ENCODE peak calls at places on chromosome X, in four cellular contexts. M is fibroblast of villous mesenchyme, V is cardiac muscle cell, N is brain microvascular endothelial cell. E is an unnamed sample.

GRCh38 chrX:13697440-13697839 is 8.5 kb downstream of the RAB9A start:
- DNase-seq in M (no peak), V (no peak), N (no peak), E (no peak)

GRCh38 chrX:154890990-154891639 is 5.0 kb downstream of the F8A1 start:
- DNase-seq in M (peak; percentile 7), V (no peak), N (no peak), E (no peak)

GRCh38 chrX:15761564-15762191 is 23.6 kb downstream of the CA5B start:
- DNase-seq in M (peak; percentile 42), V (peak; percentile 38), N (peak; percentile 38), E (peak; percentile 62)

GRCh38 chrX:78024349-78025108 is 55.1 kb upstream of the PGAM4 start:
- DNase-seq in M (peak; percentile 2), V (peak; percentile 19), N (no peak), E (peak; percentile 30)

GRCh38 chrX:96379951-96380350 is 304.7 kb upstream of the DIAPH2 start:
- DNase-seq in M (peak; percentile 13), V (no peak), N (no peak), E (no peak)

GRCh38 chrX:123675154-123675553 is 57.7 kb downstream of the THOC2 start:
- DNase-seq in M (no peak), V (no peak), N (no peak), E (no peak)

GRCh38 chrX:150771116-150771515 is 77.9 kb downstream of the MTMR1 start:
- DNase-seq in M (no peak), V (no peak), N (no peak), E (no peak)

GRCh38 chrX:147838465-147839131 is 73.1 kb upstream of the FMR1 start:
- DNase-seq in M (peak; percentile 0), V (no peak), N (no peak), E (no peak)

GRCh38 chrX:104566921-104567501 is 1.0 kb downstream of the IL1RAPL2 start:
- DNase-seq in M (no peak), V (peak; percentile 2), N (no peak), E (peak; percentile 2)

GRCh38 chrX:48003367-48003757 is 427 bp downstream of the ZNF182 start:
- DNase-seq in M (no peak), V (no peak), N (no peak), E (peak; percentile 38)

GRCh38 chrX:49165901-49166881 is 3.6 kb downstream of the MAGIX start:
- DNase-seq in M (peak; percentile 79), V (peak; percentile 76), N (peak; percentile 58), E (peak; percentile 72)

GRCh38 chrX:15672886-15673285 is 8.3 kb upstream of the CLTRN start:
- DNase-seq in M (no peak), V (no peak), N (no peak), E (no peak)

GRCh38 chrX:110941906-110942305 is 146.3 kb upstream of the CHRDL1 start:
- DNase-seq in M (no peak), V (no peak), N (no peak), E (no peak)

GRCh38 chrX:114152130-114152529 is 431.8 kb upstream of the HTR2C start:
- DNase-seq in M (peak; percentile 54), V (peak; percentile 71), N (peak; percentile 46), E (no peak)

GRCh38 chrX:31508338-31508737 is 436.5 kb upstream of the FTHL17 start:
- DNase-seq in M (peak; percentile 57), V (peak; percentile 87), N (peak; percentile 33), E (peak; percentile 26)

GRCh38 chrX:108122748-108123147 is 31.2 kb downstream of the ATG4A start:
- DNase-seq in M (peak; percentile 20), V (peak; percentile 20), N (no peak), E (no peak)

GRCh38 chrX:16196829-16197228 is 29.5 kb downstream of the MAGEB17 start:
- DNase-seq in M (no peak), V (no peak), N (no peak), E (no peak)

GRCh38 chrX:53357799-53358530 is 64.5 kb downstream of the SMC1A start:
- DNase-seq in M (peak; percentile 28), V (peak; percentile 76), N (peak; percentile 41), E (peak; percentile 36)

GRCh38 chrX:48776818-48777439 is 9.5 kb upstream of the GATA1 start:
- DNase-seq in M (no peak), V (no peak), N (no peak), E (no peak)

GRCh38 chrX:104085919-104086318 is 9.9 kb upstream of the TMSB15C start:
- DNase-seq in M (no peak), V (no peak), N (no peak), E (no peak)

GRCh38 chrX:147948531-147948930 is 32.6 kb upstream of the FMR1NB start:
- DNase-seq in M (no peak), V (no peak), N (no peak), E (no peak)

GRCh38 chrX:25124391-25124790 is 108.6 kb upstream of the ARX start:
- DNase-seq in M (no peak), V (no peak), N (no peak), E (no peak)

GRCh38 chrX:129779747-129780146 is at the start of gene SASH3:
- DNase-seq in M (no peak), V (no peak), N (no peak), E (no peak)

GRCh38 chrX:50903387-50904027 is 7.0 kb upstream of the BMP15 start:
- DNase-seq in M (peak; percentile 10), V (peak; percentile 48), N (peak; percentile 23), E (peak; percentile 45)

GRCh38 chrX:85326234-85327059 is 53.0 kb downstream of the POF1B start:
- DNase-seq in M (no peak), V (no peak), N (no peak), E (no peak)

GRCh38 chrX:143121471-143121870 is 95.7 kb downstream of the SPANXN4 start:
- DNase-seq in M (no peak), V (no peak), N (no peak), E (no peak)

GRCh38 chrX:65697915-65698796 is 30.7 kb downstream of the MSN start:
- DNase-seq in M (peak; percentile 44), V (peak; percentile 40), N (no peak), E (no peak)

GRCh38 chrX:74234829-74235228 is 69.2 kb upstream of the ZCCHC13 start:
- DNase-seq in M (no peak), V (no peak), N (no peak), E (no peak)

GRCh38 chrX:94633237-94633636 is 959.2 kb downstream of the FAM133A start:
- DNase-seq in M (no peak), V (no peak), N (no peak), E (no peak)
- TF ChIP-seq CTCF in M (no peak), V (no peak), N (no peak), E (peak; percentile 27)

GRCh38 chrX:120262781-120263719 is 12.4 kb downstream of the ZBTB33 start:
- DNase-seq in M (no peak), V (no peak), N (no peak), E (no peak)
- TF ChIP-seq CTCF in M (no peak), V (no peak), N (no peak), E (no peak)

DNA sequence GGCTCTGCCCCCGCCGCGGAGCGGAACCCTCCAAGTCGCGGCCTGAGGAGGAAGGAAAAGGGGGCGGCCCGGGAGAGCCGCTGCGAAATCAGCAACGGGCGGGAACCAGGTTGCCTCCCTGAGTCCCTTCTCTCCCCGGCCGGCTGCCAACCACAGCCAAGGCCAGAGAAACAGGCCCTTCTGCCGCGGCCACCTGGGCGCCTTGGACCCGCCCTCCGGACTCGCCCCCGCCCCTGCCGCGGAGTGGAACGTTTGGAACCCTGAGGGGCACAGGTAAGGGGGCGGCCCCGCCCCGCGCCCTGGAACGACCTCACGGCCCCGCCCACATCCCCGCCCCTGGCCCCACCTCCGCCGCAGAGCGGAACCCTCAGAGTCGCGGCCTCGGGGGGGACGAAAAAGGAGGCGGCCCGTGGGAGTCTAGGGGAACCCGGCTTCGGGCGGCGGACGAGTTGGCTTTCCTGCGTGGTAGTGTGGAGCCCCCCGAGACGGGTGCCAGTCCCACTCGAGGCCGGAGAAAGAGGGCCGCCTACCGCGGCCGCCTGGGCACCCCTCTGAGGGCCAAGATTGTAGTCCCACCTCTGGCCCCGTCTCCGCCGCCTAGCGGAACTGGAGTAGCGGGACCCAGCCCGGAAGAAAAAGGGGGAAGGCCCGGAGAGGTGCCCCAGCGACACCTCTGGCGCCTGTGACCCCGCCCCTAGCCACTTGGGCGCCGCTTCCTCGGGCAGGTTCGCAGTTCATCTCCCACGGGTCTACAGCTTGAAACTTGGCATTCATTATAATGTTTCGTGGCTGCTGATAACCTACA is 669 bp upstream of the PHKA2 start:
- DNase-seq in M (peak; percentile 65), V (peak; percentile 77), N (peak; percentile 55), E (peak; percentile 91)
- TF ChIP-seq CTCF in M (peak; percentile 52), V (peak; percentile 46), N (peak; percentile 68), E (peak; percentile 49)

GRCh38 chrX:10259716-10260115 is 102.9 kb downstream of the CLCN4 start:
- DNase-seq in M (peak; percentile 4), V (peak; percentile 22), N (peak; percentile 37), E (no peak)

GRCh38 chrX:10254746-10255145 is 98.0 kb downstream of the CLCN4 start:
- DNase-seq in M (no peak), V (no peak), N (no peak), E (peak; percentile 8)
- TF ChIP-seq CTCF in M (no peak), V (no peak), N (peak; percentile 32), E (peak; percentile 30)

GRCh38 chrX:29275928-29276327 is 688.7 kb downstream of the IL1RAPL1 start:
- DNase-seq in M (no peak), V (no peak), N (no peak), E (no peak)
- TF ChIP-seq CTCF in M (no peak), V (no peak), N (no peak), E (no peak)

DNA sequence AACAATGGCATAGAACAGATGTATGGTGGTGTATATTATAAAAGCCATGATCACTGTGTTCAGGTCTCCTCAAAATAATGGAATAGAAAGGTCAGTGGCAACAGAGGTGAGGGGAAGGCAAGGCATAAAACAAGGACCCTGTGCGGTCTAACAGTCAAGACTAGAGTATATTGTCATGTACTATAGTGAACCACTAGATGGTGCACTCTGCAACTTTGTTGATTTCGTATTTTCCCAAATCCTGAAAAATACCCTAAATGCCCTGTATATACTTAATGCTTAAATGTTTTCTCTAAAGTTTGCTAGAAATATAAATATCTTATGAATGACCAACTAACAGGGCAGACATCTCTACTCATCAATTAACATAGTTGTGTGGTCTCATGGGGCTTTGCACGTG is 453.0 kb downstream of the PCDH11X start:
- DNase-seq in M (no peak), V (peak; percentile 6), N (no peak), E (peak; percentile 16)
- TF ChIP-seq CTCF in M (peak; percentile 11), V (no peak), N (peak; percentile 27), E (peak; percentile 75)